ENCODE peak calls at places on chromosome 9, in six cellular contexts. L is HCT116, E is GM23248, D is mammary epithelial cell, T is endodermal cell, R is adipocyte. Q is an unnamed sample. For H3K36me3, the result is how much of the 10 kb centered on the place peaks cover.

GRCh38 chr9:118928723-118929122 is 440.5 kb downstream of the BRINP1 start:
- DNase-seq in L (no peak), E (no peak), D (no peak), T (peak), R (no peak), Q (no peak)

GRCh38 chr9:112786834-112787520 is 36.4 kb downstream of the SNX30 start:
- DNase-seq in L (no peak), E (no peak), D (no peak), T (no peak), R (no peak), Q (no peak)

GRCh38 chr9:81266086-81266485 is 423.3 kb downstream of the TLE1 start:
- DNase-seq in L (no peak), E (no peak), D (no peak), T (no peak), R (no peak), Q (no peak)

GRCh38 chr9:126502417-126503332 is 111.1 kb upstream of the LMX1B start:
- DNase-seq in L (no peak), E (no peak), D (no peak), T (peak), R (no peak), Q (no peak)

GRCh38 chr9:129615407-129616285 is 5.3 kb downstream of the C9orf50 start:
- DNase-seq in L (no peak), E (no peak), D (no peak), T (no peak), R (no peak), Q (no peak)

GRCh38 chr9:128729766-128730517 is 6.0 kb upstream of the ZDHHC12 start:
- DNase-seq in L (no peak), E (no peak), D (no peak), T (peak), R (no peak), Q (no peak)

GRCh38 chr9:87543251-87543650 is 45.6 kb downstream of the DAPK1 start:
- DNase-seq in L (no peak), E (peak), D (peak), T (no peak), R (no peak), Q (no peak)

GRCh38 chr9:88733651-88734470 is 198.9 kb downstream of the NXNL2 start:
- DNase-seq in L (no peak), E (peak), D (peak), T (no peak), R (peak), Q (no peak)

GRCh38 chr9:111839981-111840380 is 45.2 kb upstream of the SHOC1 start:
- DNase-seq in L (no peak), E (peak), D (no peak), T (no peak), R (peak), Q (no peak)

GRCh38 chr9:113546566-113546965 is 83.0 kb downstream of the RGS3 start:
- DNase-seq in L (no peak), E (no peak), D (no peak), T (peak), R (no peak), Q (no peak)

GRCh38 chr9:20252778-20253177 is 369.5 kb downstream of the MLLT3 start:
- DNase-seq in L (no peak), E (no peak), D (no peak), T (no peak), R (no peak), Q (no peak)

GRCh38 chr9:72228282-72228681 is 79.0 kb downstream of the GDA start:
- DNase-seq in L (no peak), E (no peak), D (no peak), T (no peak), R (no peak), Q (no peak)

GRCh38 chr9:133374612-133375115 is 1.2 kb downstream of the SURF4 start:
- DNase-seq in L (no peak), E (peak), D (peak), T (no peak), R (peak), Q (no peak)

GRCh38 chr9:89603629-89604462 is 966 bp upstream of the GADD45G start:
- DNase-seq in L (no peak), E (peak), D (peak), T (peak), R (peak), Q (no peak)

GRCh38 chr9:84953797-84954695 is 284.5 kb downstream of the NTRK2 start:
- DNase-seq in L (peak), E (peak), D (peak), T (peak), R (peak), Q (peak)

GRCh38 chr9:93664549-93665120 is 88.3 kb downstream of the PHF2 start:
- DNase-seq in L (no peak), E (no peak), D (no peak), T (peak), R (no peak), Q (no peak)

GRCh38 chr9:34157898-34158297 is 20.9 kb upstream of the UBAP1 start:
- DNase-seq in L (no peak), E (no peak), D (no peak), T (no peak), R (no peak), Q (no peak)
- H3K9ac ChIP-seq in L (no peak), E (no peak), D (no peak), T (no peak), R (no peak), Q (no peak)

GRCh38 chr9:96006296-96006890 is 130.9 kb downstream of the ERCC6L2 start:
- DNase-seq in L (no peak), E (no peak), D (no peak), T (no peak), R (no peak), Q (no peak)
- H3K36me3 ChIP-seq in L (under half), E (under half), D (under half), T (under half), R (under half), Q (under half)

GRCh38 chr9:127538849-127539258 is 73.2 kb upstream of the STXBP1 start:
- DNase-seq in L (no peak), E (peak), D (no peak), T (no peak), R (peak), Q (no peak)

GRCh38 chr9:127537014-127537413 is 75.1 kb upstream of the STXBP1 start:
- DNase-seq in L (no peak), E (peak), D (no peak), T (no peak), R (peak), Q (peak)

GRCh38 chr9:127539259-127539981 is 72.7 kb upstream of the STXBP1 start:
- DNase-seq in L (no peak), E (peak), D (no peak), T (no peak), R (peak), Q (no peak)

GRCh38 chr9:127536499-127536898 is 75.6 kb upstream of the STXBP1 start:
- DNase-seq in L (no peak), E (no peak), D (no peak), T (no peak), R (no peak), Q (no peak)

GRCh38 chr9:127537792-127538191 is 74.3 kb upstream of the STXBP1 start:
- DNase-seq in L (no peak), E (no peak), D (no peak), T (peak), R (no peak), Q (no peak)
- H3K9ac ChIP-seq in L (no peak), E (peak), D (no peak), T (no peak), R (peak), Q (peak)

GRCh38 chr9:33024966-33025571 is at the start of gene DNAJA1:
- DNase-seq in L (peak), E (peak), D (peak), T (peak), R (peak), Q (no peak)

GRCh38 chr9:33023661-33024060 is 1.4 kb upstream of the DNAJA1 start:
- DNase-seq in L (no peak), E (no peak), D (peak), T (no peak), R (no peak), Q (no peak)

GRCh38 chr9:33022755-33023154 is 2.3 kb upstream of the DNAJA1 start:
- DNase-seq in L (no peak), E (no peak), D (no peak), T (no peak), R (no peak), Q (no peak)

GRCh38 chr9:33025572-33026347 is 687 bp downstream of the DNAJA1 start:
- DNase-seq in L (no peak), E (peak), D (peak), T (peak), R (peak), Q (no peak)

GRCh38 chr9:33024126-33024965 is 727 bp upstream of the DNAJA1 start:
- DNase-seq in L (peak), E (peak), D (no peak), T (no peak), R (peak), Q (no peak)
- H3K36me3 ChIP-seq in L (under half), E (under half), D (under half), T (under half), R (under half), Q (under half)

GRCh38 chr9:137296214-137297059 is 5.6 kb downstream of the NRARP start:
- DNase-seq in L (no peak), E (no peak), D (no peak), T (peak), R (no peak), Q (no peak)
- H3K9ac ChIP-seq in L (peak), E (no peak), D (no peak), T (no peak), R (no peak), Q (no peak)

GRCh38 chr9:130632841-130633240 is 31.6 kb upstream of the PRDM12 start:
- DNase-seq in L (no peak), E (no peak), D (no peak), T (no peak), R (no peak), Q (no peak)
- H3K36me3 ChIP-seq in L (under half), E (under half), D (under half), T (half or more), R (half or more), Q (under half)

DNA sequence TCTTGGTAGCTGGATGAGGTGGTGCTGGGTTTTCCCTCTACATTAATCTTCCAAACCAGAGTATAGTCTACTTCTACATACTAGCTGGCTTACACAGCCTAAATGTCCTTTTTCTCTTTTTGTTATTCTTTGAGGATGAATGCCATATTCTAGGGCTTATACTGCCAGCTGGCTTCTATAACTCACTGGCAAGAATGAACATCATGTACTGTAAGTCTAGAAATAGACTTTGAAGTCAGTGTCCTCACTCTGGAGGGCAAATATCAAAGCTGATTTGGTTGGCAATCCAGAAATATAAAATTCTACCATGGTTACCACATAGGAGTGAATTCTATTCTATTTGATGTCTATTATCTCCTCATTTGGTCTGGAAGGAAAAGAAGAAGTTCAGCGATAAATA is 251.7 kb upstream of the TYRP1 start:
- DNase-seq in L (no peak), E (no peak), D (no peak), T (no peak), R (no peak), Q (no peak)
- H3K9ac ChIP-seq in L (no peak), E (no peak), D (no peak), T (no peak), R (no peak), Q (no peak)

DNA sequence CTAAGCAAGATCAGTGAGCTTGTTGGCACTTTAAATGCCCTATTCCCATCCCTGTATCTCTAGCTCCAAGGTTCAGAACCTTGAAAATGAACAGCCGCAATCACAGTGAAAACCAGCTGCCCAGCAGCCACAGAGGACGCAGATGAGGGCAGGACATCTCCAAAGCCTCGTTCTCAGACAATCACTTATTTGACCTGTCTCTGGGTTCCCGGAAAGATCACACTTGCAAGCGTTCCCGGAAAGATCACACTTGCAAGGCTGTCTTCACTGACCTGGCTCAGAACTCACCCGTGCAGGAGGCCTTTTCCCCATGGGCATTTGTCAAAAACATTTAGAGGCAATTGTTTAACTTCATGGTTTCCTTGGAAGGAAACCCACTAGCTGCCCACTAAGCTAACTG is 25.7 kb downstream of the IPPK start:
- DNase-seq in L (no peak), E (no peak), D (no peak), T (no peak), R (no peak), Q (no peak)
- H3K36me3 ChIP-seq in L (under half), E (half or more), D (under half), T (half or more), R (half or more), Q (under half)

DNA sequence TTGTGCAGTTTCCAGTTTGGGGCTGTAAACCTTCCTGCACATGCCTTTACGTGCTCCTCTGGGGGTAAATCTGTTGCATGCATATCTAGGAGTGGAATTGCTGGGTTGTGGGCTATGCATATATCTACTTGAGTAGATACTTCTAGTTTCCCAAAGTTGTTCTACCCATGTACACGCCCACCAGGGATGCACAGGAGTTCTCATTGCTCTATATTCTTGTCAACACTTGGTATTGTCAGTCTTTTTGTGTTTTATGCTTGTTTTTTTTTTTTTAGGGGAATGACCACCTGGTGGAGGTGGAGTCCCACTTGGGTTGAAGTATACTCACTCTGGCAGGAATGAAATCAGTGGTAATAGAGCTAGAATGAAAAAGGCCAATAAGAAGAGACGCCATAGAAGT is 23.0 kb downstream of the FOXE1 start:
- DNase-seq in L (no peak), E (no peak), D (no peak), T (no peak), R (no peak), Q (no peak)
- H3K9ac ChIP-seq in L (no peak), E (no peak), D (no peak), T (no peak), R (no peak), Q (no peak)

GRCh38 chr9:120777229-120777628 is 16.0 kb downstream of the FBXW2 start:
- DNase-seq in L (no peak), E (no peak), D (no peak), T (no peak), R (no peak), Q (no peak)
- H3K36me3 ChIP-seq in L (under half), E (under half), D (under half), T (half or more), R (half or more), Q (under half)